ENCODE peak calls at places on chromosomes 7 and 10, in ten cellular contexts. Q is NCI-H446; Z is hypothalamus; G is kidney glomerular epithelial cell; K is KG1; A is AG09319; J is activated naive CD4-positive, alpha-beta T cell; I is fibroblast of mammary gland; C is stimulated activated CD4-positive, alpha-beta T cell treated with anti-CD3 and anti-CD28 coated beads, Interleukin-12 subunit alpha, Interleukin-12 subunit beta, amount 100 ng/mL, for 4 hours; R is skeletal muscle cell. B is an unnamed sample.

GRCh38 chr10:88347022-88347421 is 236.1 kb downstream of the RNLS start:
- DNase-seq in Q (no peak), Z (no peak), G (no peak), K (no peak), A (no peak), J (no peak), I (no peak), C (no peak), R (no peak), B (no peak)

GRCh38 chr10:12603766-12604470 is 254.6 kb downstream of the CAMK1D start:
- DNase-seq in Q (no peak), Z (no peak), G (no peak), K (no peak), A (no peak), J (no peak), I (no peak), C (no peak), R (no peak), B (no peak)

GRCh38 chr7:98210513-98211220 is 572 bp upstream of the BHLHA15 start:
- DNase-seq in Q (no peak), Z (peak), G (no peak), K (no peak), A (no peak), J (no peak), I (no peak), C (no peak), R (no peak), B (peak)

GRCh38 chr7:131976411-131976810 is 420.0 kb upstream of the PODXL start:
- DNase-seq in Q (no peak), Z (no peak), G (no peak), K (no peak), A (no peak), J (no peak), I (no peak), C (no peak), R (no peak), B (no peak)

GRCh38 chr10:52280051-52280450 is 34.0 kb upstream of the DKK1 start:
- DNase-seq in Q (no peak), Z (no peak), G (no peak), K (no peak), A (peak), J (no peak), I (no peak), C (no peak), R (no peak), B (no peak)

GRCh38 chr10:35462491-35462934 is 126.2 kb downstream of the CCNY start:
- DNase-seq in Q (no peak), Z (no peak), G (no peak), K (no peak), A (no peak), J (no peak), I (no peak), C (no peak), R (peak), B (no peak)

GRCh38 chr7:35605760-35606159 is 89.2 kb downstream of the HERPUD2 start:
- DNase-seq in Q (no peak), Z (no peak), G (peak), K (no peak), A (peak), J (no peak), I (peak), C (no peak), R (peak), B (no peak)

GRCh38 chr10:60186315-60187071 is 203.2 kb downstream of the ANK3 start:
- DNase-seq in Q (peak), Z (no peak), G (no peak), K (no peak), A (peak), J (no peak), I (peak), C (no peak), R (no peak), B (peak)

GRCh38 chr7:73909051-73909941 is 48.3 kb downstream of the TMEM270 start:
- DNase-seq in Q (no peak), Z (no peak), G (no peak), K (no peak), A (no peak), J (no peak), I (no peak), C (no peak), R (no peak), B (no peak)

GRCh38 chr10:57692255-57692980 is 575.3 kb downstream of the IPMK start:
- DNase-seq in Q (no peak), Z (no peak), G (peak), K (no peak), A (peak), J (no peak), I (peak), C (no peak), R (peak), B (peak)

GRCh38 chr10:43342279-43343125 is 28.9 kb upstream of the FXYD4 start:
- DNase-seq in Q (no peak), Z (no peak), G (no peak), K (no peak), A (no peak), J (no peak), I (no peak), C (no peak), R (no peak), B (no peak)

GRCh38 chr10:31118561-31118960 is 86.9 kb upstream of the ZNF438 start:
- DNase-seq in Q (no peak), Z (no peak), G (peak), K (no peak), A (no peak), J (no peak), I (no peak), C (no peak), R (no peak), B (no peak)

GRCh38 chr7:73570521-73570920 is 7.9 kb downstream of the TBL2 start:
- DNase-seq in Q (no peak), Z (no peak), G (no peak), K (no peak), A (no peak), J (no peak), I (no peak), C (no peak), R (no peak), B (no peak)

GRCh38 chr10:70651661-70652060 is 20.6 kb upstream of the ADAMTS14 start:
- DNase-seq in Q (no peak), Z (no peak), G (no peak), K (no peak), A (no peak), J (no peak), I (peak), C (no peak), R (no peak), B (no peak)

GRCh38 chr7:151601521-151602305 is 82.0 kb upstream of the RHEB start:
- DNase-seq in Q (no peak), Z (no peak), G (no peak), K (no peak), A (no peak), J (no peak), I (peak), C (no peak), R (no peak), B (no peak)

GRCh38 chr10:35025916-35026315 is 64.2 kb downstream of the CUL2 start:
- DNase-seq in Q (no peak), Z (no peak), G (no peak), K (no peak), A (no peak), J (no peak), I (peak), C (no peak), R (no peak), B (no peak)

GRCh38 chr10:4771554-4772201 is 54.3 kb upstream of the AKR1E2 start:
- DNase-seq in Q (no peak), Z (no peak), G (no peak), K (no peak), A (no peak), J (no peak), I (peak), C (no peak), R (peak), B (no peak)

GRCh38 chr7:65503434-65504152 is 129.9 kb downstream of the ZNF92 start:
- DNase-seq in Q (no peak), Z (no peak), G (no peak), K (no peak), A (no peak), J (no peak), I (no peak), C (no peak), R (no peak), B (no peak)

GRCh38 chr10:124685251-124685650 is 58.9 kb downstream of the FAM53B start:
- DNase-seq in Q (no peak), Z (peak), G (no peak), K (no peak), A (no peak), J (no peak), I (no peak), C (no peak), R (no peak), B (peak)

GRCh38 chr10:103547391-103547946 is 54.0 kb downstream of the NEURL1 start:
- DNase-seq in Q (no peak), Z (no peak), G (no peak), K (no peak), A (no peak), J (no peak), I (no peak), C (no peak), R (no peak), B (no peak)

GRCh38 chr7:121872831-121873764 is at the start of gene PTPRZ1:
- DNase-seq in Q (no peak), Z (peak), G (no peak), K (no peak), A (no peak), J (no peak), I (peak), C (no peak), R (no peak), B (peak)

GRCh38 chr10:31319602-31320178 is 674 bp downstream of the ZEB1 start:
- DNase-seq in Q (no peak), Z (no peak), G (peak), K (no peak), A (no peak), J (no peak), I (no peak), C (no peak), R (no peak), B (no peak)